ENCODE peak calls at places on chromosome 2, in nine cellular contexts. D is HuH-7.5; C is stimulated activated CD4-positive, alpha-beta T cell treated with anti-CD3 and anti-CD28 coated beads, Interleukin-4, amount 100 ng/mL, for 4 hours; V is cardiac muscle cell; H is GM23248; A is GM13976; F is hypothalamus; K is T1000; B is HFFc6. Q is an unnamed sample.

GRCh38 chr2:144580521-144581153 is 60.7 kb upstream of the ZEB2 start:
- DNase-seq in D (no peak), C (no peak), V (no peak), H (no peak), A (no peak), F (no peak), K (no peak), B (no peak), Q (peak)

GRCh38 chr2:17398770-17399169 is 119.5 kb downstream of the RAD51AP2 start:
- DNase-seq in D (no peak), C (no peak), V (no peak), H (no peak), A (no peak), F (no peak), K (no peak), B (no peak), Q (no peak)

GRCh38 chr2:37919631-37920032 is 5.5 kb upstream of the RMDN2 start:
- DNase-seq in D (no peak), C (no peak), V (peak), H (no peak), A (no peak), F (no peak), K (no peak), B (no peak), Q (peak)

GRCh38 chr2:157698430-157698829 is 69.8 kb upstream of the ACVR1C start:
- DNase-seq in D (no peak), C (no peak), V (no peak), H (no peak), A (no peak), F (no peak), K (no peak), B (no peak), Q (no peak)

GRCh38 chr2:65425276-65425675 is 7.1 kb downstream of the SPRED2 start:
- DNase-seq in D (no peak), C (no peak), V (no peak), H (no peak), A (no peak), F (no peak), K (no peak), B (no peak), Q (no peak)

GRCh38 chr2:231371430-231372054 is 24.0 kb upstream of the B3GNT7 start:
- DNase-seq in D (no peak), C (no peak), V (no peak), H (no peak), A (no peak), F (no peak), K (no peak), B (no peak), Q (no peak)

GRCh38 chr2:188931361-188931760 is 42.8 kb upstream of the COL3A1 start:
- DNase-seq in D (no peak), C (no peak), V (no peak), H (peak), A (no peak), F (no peak), K (no peak), B (peak), Q (no peak)

GRCh38 chr2:191299009-191299408 is 53.8 kb downstream of the MYO1B start:
- DNase-seq in D (no peak), C (no peak), V (no peak), H (peak), A (no peak), F (no peak), K (no peak), B (no peak), Q (no peak)

GRCh38 chr2:96739051-96739632 is 722 bp downstream of the LMAN2L start:
- DNase-seq in D (no peak), C (no peak), V (no peak), H (peak), A (no peak), F (no peak), K (no peak), B (no peak), Q (no peak)

GRCh38 chr2:55309441-55309840 is 40.4 kb upstream of the MTIF2 start:
- DNase-seq in D (no peak), C (no peak), V (no peak), H (peak), A (no peak), F (no peak), K (no peak), B (peak), Q (no peak)

GRCh38 chr2:227308784-227309183 is 16.3 kb upstream of the MFF start:
- DNase-seq in D (no peak), C (no peak), V (no peak), H (peak), A (no peak), F (no peak), K (no peak), B (no peak), Q (no peak)

GRCh38 chr2:151071382-151071781 is 190.3 kb downstream of the RBM43 start:
- DNase-seq in D (no peak), C (no peak), V (peak), H (peak), A (no peak), F (no peak), K (no peak), B (peak), Q (peak)

GRCh38 chr2:70043252-70043875 is 43.9 kb upstream of the PCBP1 start:
- DNase-seq in D (no peak), C (no peak), V (no peak), H (no peak), A (no peak), F (no peak), K (no peak), B (no peak), Q (no peak)

GRCh38 chr2:88281302-88282217 is 111.4 kb downstream of the THNSL2 start:
- DNase-seq in D (no peak), C (no peak), V (no peak), H (no peak), A (no peak), F (no peak), K (no peak), B (no peak), Q (no peak)

GRCh38 chr2:207876834-207877535 is 107.3 kb upstream of the FZD5 start:
- DNase-seq in D (no peak), C (no peak), V (no peak), H (peak), A (no peak), F (no peak), K (no peak), B (no peak), Q (no peak)

GRCh38 chr2:156017486-156017885 is 315.0 kb downstream of the NR4A2 start:
- DNase-seq in D (no peak), C (no peak), V (no peak), H (no peak), A (no peak), F (no peak), K (no peak), B (no peak), Q (no peak)

GRCh38 chr2:54465143-54465542 is 9.0 kb downstream of the SPTBN1 start:
- DNase-seq in D (no peak), C (no peak), V (peak), H (no peak), A (no peak), F (no peak), K (no peak), B (no peak), Q (no peak)

GRCh38 chr2:209534228-209534627 is 110.4 kb downstream of the MAP2 start:
- DNase-seq in D (no peak), C (no peak), V (no peak), H (no peak), A (no peak), F (no peak), K (no peak), B (no peak), Q (no peak)

GRCh38 chr2:102050854-102051391 is 59.2 kb downstream of the IL1R2 start:
- DNase-seq in D (no peak), C (no peak), V (peak), H (peak), A (no peak), F (no peak), K (no peak), B (peak), Q (peak)

GRCh38 chr2:12325806-12326205 is 390.9 kb upstream of the TRIB2 start:
- DNase-seq in D (no peak), C (no peak), V (no peak), H (no peak), A (no peak), F (no peak), K (peak), B (peak), Q (no peak)

GRCh38 chr2:44778671-44779476 is 162.6 kb upstream of the SIX3 start:
- DNase-seq in D (no peak), C (no peak), V (no peak), H (no peak), A (peak), F (no peak), K (no peak), B (no peak), Q (peak)